ENCODE peak calls at places on chromosomes 13 and 19, in five cellular contexts. One of them, this sample, is unnamed.

GRCh38 chr13:45521292-45521691 is 56.6 kb downstream of the COG3 start:
- DNase-seq in K562: no peak
- DNase-seq in HepG2: no peak
- DNase-seq in GM12878: no peak
- DNase-seq in H1: no peak
- DNase-seq in this sample: no peak

GRCh38 chr19:22088541-22089144 is 36.4 kb downstream of the ZNF257 start:
- DNase-seq in K562: no peak
- DNase-seq in HepG2: no peak
- DNase-seq in GM12878: no peak
- DNase-seq in H1: no peak
- DNase-seq in this sample: no peak

GRCh38 chr13:113997845-113998751 is 24.2 kb upstream of the C13orf46 start:
- DNase-seq in K562: no peak
- DNase-seq in HepG2: no peak
- DNase-seq in GM12878: no peak
- DNase-seq in H1: no peak
- DNase-seq in this sample: peak

GRCh38 chr19:35449347-35450043 is 1.4 kb downstream of the FFAR2 start:
- DNase-seq in K562: no peak
- DNase-seq in HepG2: no peak
- DNase-seq in GM12878: no peak
- DNase-seq in H1: no peak
- DNase-seq in this sample: peak

GRCh38 chr19:14943601-14944000 is 2.3 kb downstream of the OR7C2 start:
- DNase-seq in K562: no peak
- DNase-seq in HepG2: no peak
- DNase-seq in GM12878: peak
- DNase-seq in H1: no peak
- DNase-seq in this sample: no peak

GRCh38 chr13:41231786-41232185 is 31.6 kb downstream of the MTRF1 start:
- DNase-seq in K562: no peak
- DNase-seq in HepG2: peak
- DNase-seq in GM12878: peak
- DNase-seq in H1: no peak
- DNase-seq in this sample: no peak

GRCh38 chr19:34220472-34221063 is 33.8 kb upstream of the GARRE1 start:
- DNase-seq in K562: peak
- DNase-seq in HepG2: peak
- DNase-seq in GM12878: no peak
- DNase-seq in H1: peak
- DNase-seq in this sample: peak

GRCh38 chr19:40445006-40445312 is 824 bp upstream of the SERTAD3 start:
- DNase-seq in K562: no peak
- DNase-seq in HepG2: no peak
- DNase-seq in GM12878: no peak
- DNase-seq in H1: no peak
- DNase-seq in this sample: no peak

GRCh38 chr13:21322304-21322965 is 136.7 kb downstream of the ZDHHC20 start:
- DNase-seq in K562: no peak
- DNase-seq in HepG2: no peak
- DNase-seq in GM12878: no peak
- DNase-seq in H1: no peak
- DNase-seq in this sample: no peak

GRCh38 chr19:6020166-6020967 is 42.4 kb upstream of the RANBP3 start:
- DNase-seq in K562: no peak
- DNase-seq in HepG2: peak
- DNase-seq in GM12878: no peak
- DNase-seq in H1: no peak
- DNase-seq in this sample: peak

GRCh38 chr19:38469151-38469550 is 35.7 kb downstream of the RYR1 start:
- DNase-seq in K562: no peak
- DNase-seq in HepG2: no peak
- DNase-seq in GM12878: no peak
- DNase-seq in H1: no peak
- DNase-seq in this sample: no peak

GRCh38 chr13:67736646-67737420 is 506.7 kb upstream of the PCDH9 start:
- DNase-seq in K562: no peak
- DNase-seq in HepG2: peak
- DNase-seq in GM12878: no peak
- DNase-seq in H1: no peak
- DNase-seq in this sample: peak

GRCh38 chr19:57947419-57948134 is at the start of gene ZNF256:
- DNase-seq in K562: peak
- DNase-seq in HepG2: peak
- DNase-seq in GM12878: peak
- DNase-seq in H1: peak
- DNase-seq in this sample: peak

GRCh38 chr19:30073152-30074000 is 131.3 kb downstream of the URI1 start:
- DNase-seq in K562: no peak
- DNase-seq in HepG2: no peak
- DNase-seq in GM12878: no peak
- DNase-seq in H1: no peak
- DNase-seq in this sample: no peak

GRCh38 chr19:17209126-17210036 is 5.8 kb upstream of the USE1 start:
- DNase-seq in K562: peak
- DNase-seq in HepG2: no peak
- DNase-seq in GM12878: no peak
- DNase-seq in H1: peak
- DNase-seq in this sample: peak

GRCh38 chr19:32199501-32200040 is 145.8 kb upstream of the ZNF507 start:
- DNase-seq in K562: no peak
- DNase-seq in HepG2: no peak
- DNase-seq in GM12878: no peak
- DNase-seq in H1: peak
- DNase-seq in this sample: no peak

GRCh38 chr19:13778847-13779246 is 4.6 kb downstream of the C19orf53 start:
- DNase-seq in K562: no peak
- DNase-seq in HepG2: no peak
- DNase-seq in GM12878: no peak
- DNase-seq in H1: no peak
- DNase-seq in this sample: no peak

GRCh38 chr19:435707-436412 is 25.0 kb downstream of the SHC2 start:
- DNase-seq in K562: no peak
- DNase-seq in HepG2: no peak
- DNase-seq in GM12878: no peak
- DNase-seq in H1: no peak
- DNase-seq in this sample: no peak

GRCh38 chr13:66405908-66406802 is 824.0 kb downstream of the PCDH9 start:
- DNase-seq in K562: no peak
- DNase-seq in HepG2: no peak
- DNase-seq in GM12878: no peak
- DNase-seq in H1: no peak
- DNase-seq in this sample: no peak

GRCh38 chr19:30097746-30098280 is 155.8 kb downstream of the URI1 start:
- DNase-seq in K562: no peak
- DNase-seq in HepG2: no peak
- DNase-seq in GM12878: no peak
- DNase-seq in H1: no peak
- DNase-seq in this sample: no peak

GRCh38 chr19:8491574-8491973 is 10.9 kb downstream of the PRAM1 start:
- DNase-seq in K562: no peak
- DNase-seq in HepG2: no peak
- DNase-seq in GM12878: no peak
- DNase-seq in H1: no peak
- DNase-seq in this sample: no peak

GRCh38 chr19:57465680-57466381 is 8.9 kb upstream of the VN1R1 start:
- DNase-seq in K562: peak
- DNase-seq in HepG2: peak
- DNase-seq in GM12878: peak
- DNase-seq in H1: peak
- DNase-seq in this sample: peak

GRCh38 chr19:3605770-3606169 is 905 bp downstream of the TBXA2R start:
- DNase-seq in K562: no peak
- DNase-seq in HepG2: no peak
- DNase-seq in GM12878: no peak
- DNase-seq in H1: no peak
- DNase-seq in this sample: no peak

GRCh38 chr13:113155982-113156655 is 2.3 kb upstream of the PROZ start:
- DNase-seq in K562: no peak
- DNase-seq in HepG2: no peak
- DNase-seq in GM12878: no peak
- DNase-seq in H1: peak
- DNase-seq in this sample: no peak

GRCh38 chr19:48511321-48511731 is 309 bp downstream of the LMTK3 start:
- DNase-seq in K562: no peak
- DNase-seq in HepG2: no peak
- DNase-seq in GM12878: no peak
- DNase-seq in H1: peak
- DNase-seq in this sample: no peak

GRCh38 chr19:28500982-28501633 is 711.8 kb downstream of the UQCRFS1 start:
- DNase-seq in K562: no peak
- DNase-seq in HepG2: no peak
- DNase-seq in GM12878: no peak
- DNase-seq in H1: no peak
- DNase-seq in this sample: no peak

GRCh38 chr19:49793561-49793840 is 19.6 kb downstream of the FUZ start:
- DNase-seq in K562: no peak
- DNase-seq in HepG2: no peak
- DNase-seq in GM12878: no peak
- DNase-seq in H1: no peak
- DNase-seq in this sample: no peak

GRCh38 chr19:8135946-8136618 is 13.3 kb downstream of the FBN3 start:
- DNase-seq in K562: no peak
- DNase-seq in HepG2: peak
- DNase-seq in GM12878: no peak
- DNase-seq in H1: no peak
- DNase-seq in this sample: no peak

GRCh38 chr13:100530645-100531044 is 57.9 kb downstream of the GGACT start:
- DNase-seq in K562: no peak
- DNase-seq in HepG2: peak
- DNase-seq in GM12878: no peak
- DNase-seq in H1: peak
- DNase-seq in this sample: no peak

GRCh38 chr13:101996906-101997408 is 404.9 kb downstream of the FGF14 start:
- DNase-seq in K562: no peak
- DNase-seq in HepG2: no peak
- DNase-seq in GM12878: no peak
- DNase-seq in H1: no peak
- DNase-seq in this sample: no peak

GRCh38 chr13:46008631-46009030 is 43.9 kb downstream of the ZC3H13 start:
- DNase-seq in K562: no peak
- DNase-seq in HepG2: no peak
- DNase-seq in GM12878: no peak
- DNase-seq in H1: no peak
- DNase-seq in this sample: no peak

GRCh38 chr19:3189702-3190469 is 4.2 kb downstream of the NCLN start:
- DNase-seq in K562: no peak
- DNase-seq in HepG2: no peak
- DNase-seq in GM12878: no peak
- DNase-seq in H1: no peak
- DNase-seq in this sample: no peak

GRCh38 chr19:45477713-45478453 is 10.1 kb downstream of the FOSB start:
- DNase-seq in K562: no peak
- DNase-seq in HepG2: no peak
- DNase-seq in GM12878: no peak
- DNase-seq in H1: no peak
- DNase-seq in this sample: no peak

GRCh38 chr13:37023871-37024270 is 23.3 kb downstream of the EXOSC8 start:
- DNase-seq in K562: no peak
- DNase-seq in HepG2: no peak
- DNase-seq in GM12878: no peak
- DNase-seq in H1: no peak
- DNase-seq in this sample: no peak

GRCh38 chr13:108226184-108226583 is 8.0 kb downstream of the ABHD13 start:
- DNase-seq in K562: no peak
- DNase-seq in HepG2: peak
- DNase-seq in GM12878: no peak
- DNase-seq in H1: no peak
- DNase-seq in this sample: peak

GRCh38 chr13:108227651-108228272 is 9.6 kb downstream of the ABHD13 start:
- DNase-seq in K562: peak
- DNase-seq in HepG2: peak
- DNase-seq in GM12878: no peak
- DNase-seq in H1: no peak
- DNase-seq in this sample: peak

GRCh38 chr13:108225440-108225839 is 7.2 kb downstream of the ABHD13 start:
- DNase-seq in K562: no peak
- DNase-seq in HepG2: no peak
- DNase-seq in GM12878: no peak
- DNase-seq in H1: no peak
- DNase-seq in this sample: no peak

GRCh38 chr13:108230377-108230776 is 12.2 kb downstream of the ABHD13 start:
- DNase-seq in K562: no peak
- DNase-seq in HepG2: peak
- DNase-seq in GM12878: no peak
- DNase-seq in H1: no peak
- DNase-seq in this sample: no peak
- TF ChIP-seq TAF1 in K562: no peak
- TF ChIP-seq TAF1 in HepG2: no peak
- TF ChIP-seq TAF1 in GM12878: no peak
- TF ChIP-seq TAF1 in H1: no peak
- TF ChIP-seq TAF1 in this sample: no peak

GRCh38 chr13:94705081-94705751 is 7.1 kb downstream of the SOX21 start:
- DNase-seq in K562: no peak
- DNase-seq in HepG2: no peak
- DNase-seq in GM12878: no peak
- DNase-seq in H1: peak
- DNase-seq in this sample: peak
- H3K9ac ChIP-seq in K562: no peak
- H3K9ac ChIP-seq in HepG2: no peak
- H3K9ac ChIP-seq in GM12878: no peak
- H3K9ac ChIP-seq in H1: no peak
- H3K9ac ChIP-seq in this sample: no peak

GRCh38 chr19:55176116-55176515 is 4.0 kb downstream of the SYT5 start:
- DNase-seq in K562: peak
- DNase-seq in HepG2: no peak
- DNase-seq in GM12878: no peak
- DNase-seq in H1: no peak
- DNase-seq in this sample: no peak
- TF ChIP-seq CHD2 in K562: no peak
- TF ChIP-seq CHD2 in HepG2: no peak
- TF ChIP-seq CHD2 in GM12878: no peak
- TF ChIP-seq CHD2 in H1: no peak
- TF ChIP-seq CHD2 in this sample: no peak

GRCh38 chr19:51441410-51442390 is 16.6 kb downstream of the SIGLEC8 start:
- DNase-seq in K562: peak
- DNase-seq in HepG2: no peak
- DNase-seq in GM12878: peak
- DNase-seq in H1: no peak
- DNase-seq in this sample: no peak
- TF ChIP-seq TAF1 in K562: peak
- TF ChIP-seq TAF1 in HepG2: no peak
- TF ChIP-seq TAF1 in GM12878: no peak
- TF ChIP-seq TAF1 in H1: no peak
- TF ChIP-seq TAF1 in this sample: no peak

This sample was measured in SK-N-SH.